ENCODE peak calls at places on chromosomes 4 and X, in four cellular contexts. One of them, this sample, is unnamed.

GRCh38 chr4:77154074-77154473 is 2.9 kb upstream of the CCNG2 start:
- DNase-seq in neural progenitor cell: no peak
- DNase-seq in endodermal cell: no peak
- DNase-seq in PC-3: no peak
- DNase-seq in this sample: no peak

GRCh38 chr4:95534032-95534431 is 14.7 kb downstream of the UNC5C start:
- DNase-seq in PC-3: peak; percentile 19
- DNase-seq in endodermal cell: no peak
- DNase-seq in neural progenitor cell: no peak
- DNase-seq in this sample: no peak

GRCh38 chr4:123826896-123827295 is 430.3 kb downstream of the SPRY1 start:
- DNase-seq in neural progenitor cell: no peak
- DNase-seq in endodermal cell: no peak
- DNase-seq in PC-3: peak; percentile 65
- DNase-seq in this sample: peak; percentile 50

GRCh38 chr4:150308824-150309472 is 230.7 kb downstream of the DCLK2 start:
- DNase-seq in endodermal cell: no peak
- DNase-seq in neural progenitor cell: no peak
- DNase-seq in PC-3: peak; percentile 75
- DNase-seq in this sample: peak; percentile 83

GRCh38 chr4:83358410-83358809 is 23.8 kb upstream of the HPSE start:
- DNase-seq in neural progenitor cell: no peak
- DNase-seq in PC-3: peak; percentile 66
- DNase-seq in endodermal cell: no peak
- DNase-seq in this sample: peak; percentile 82

GRCh38 chr4:108094131-108094530 is 74.6 kb downstream of the LEF1 start:
- DNase-seq in neural progenitor cell: no peak
- DNase-seq in PC-3: no peak
- DNase-seq in endodermal cell: no peak
- DNase-seq in this sample: no peak

GRCh38 chr4:119080721-119081541 is 54.7 kb upstream of the MYOZ2 start:
- DNase-seq in endodermal cell: no peak
- DNase-seq in neural progenitor cell: no peak
- DNase-seq in PC-3: peak; percentile 84
- DNase-seq in this sample: peak; percentile 71

GRCh38 chrX:16479206-16479869 is 170.6 kb upstream of the S100G start:
- DNase-seq in neural progenitor cell: no peak
- DNase-seq in endodermal cell: no peak
- DNase-seq in PC-3: peak; percentile 92
- DNase-seq in this sample: peak; percentile 92

GRCh38 chr4:38177792-38178665 is 217.8 kb downstream of the PTTG2 start:
- DNase-seq in endodermal cell: no peak
- DNase-seq in neural progenitor cell: no peak
- DNase-seq in PC-3: no peak
- DNase-seq in this sample: no peak

GRCh38 chr4:25457053-25457715 is 80.1 kb downstream of the ANAPC4 start:
- DNase-seq in endodermal cell: no peak
- DNase-seq in PC-3: peak; percentile 65
- DNase-seq in neural progenitor cell: no peak
- DNase-seq in this sample: peak; percentile 82

GRCh38 chr4:95243892-95244291 is 304.9 kb downstream of the UNC5C start:
- DNase-seq in neural progenitor cell: no peak
- DNase-seq in PC-3: no peak
- DNase-seq in endodermal cell: no peak
- DNase-seq in this sample: no peak

GRCh38 chr4:54099287-54099958 is 540 bp upstream of the GSX2 start:
- DNase-seq in endodermal cell: peak; percentile 76
- DNase-seq in PC-3: no peak
- DNase-seq in neural progenitor cell: peak; percentile 47
- DNase-seq in this sample: no peak

GRCh38 chr4:37603070-37603468 is 83.1 kb downstream of the RELL1 start:
- DNase-seq in PC-3: peak; percentile 72
- DNase-seq in endodermal cell: peak; percentile 95
- DNase-seq in neural progenitor cell: peak; percentile 76
- DNase-seq in this sample: peak; percentile 42

GRCh38 chr4:88018471-88018870 is 11.0 kb downstream of the PKD2 start:
- DNase-seq in PC-3: no peak
- DNase-seq in neural progenitor cell: no peak
- DNase-seq in endodermal cell: no peak
- DNase-seq in this sample: no peak

GRCh38 chrX:27599928-27600327 is 9.8 kb downstream of the DCAF8L2 start:
- DNase-seq in endodermal cell: no peak
- DNase-seq in PC-3: peak; percentile 73
- DNase-seq in neural progenitor cell: no peak
- DNase-seq in this sample: peak; percentile 62

GRCh38 chr4:141039156-141039555 is 94.1 kb downstream of the RNF150 start:
- DNase-seq in neural progenitor cell: no peak
- DNase-seq in PC-3: no peak
- DNase-seq in endodermal cell: no peak
- DNase-seq in this sample: no peak

GRCh38 chr4:107060388-107060787 is 24.3 kb upstream of the DKK2 start:
- DNase-seq in neural progenitor cell: no peak
- DNase-seq in PC-3: no peak
- DNase-seq in endodermal cell: no peak
- DNase-seq in this sample: no peak

GRCh38 chr4:107058828-107059227 is 22.7 kb upstream of the DKK2 start:
- DNase-seq in PC-3: no peak
- DNase-seq in neural progenitor cell: no peak
- DNase-seq in endodermal cell: no peak
- DNase-seq in this sample: peak; percentile 45
- TF ChIP-seq CTCF in PC-3: no peak
- TF ChIP-seq CTCF in neural progenitor cell: no peak
- TF ChIP-seq CTCF in endodermal cell: no peak
- TF ChIP-seq CTCF in this sample: no peak

GRCh38 chr4:153785830-153786721 is 2.8 kb downstream of the SFRP2 start:
- DNase-seq in endodermal cell: peak; percentile 53
- DNase-seq in neural progenitor cell: peak; percentile 70
- DNase-seq in PC-3: peak; percentile 53
- DNase-seq in this sample: peak; percentile 41
- H3K4me3 ChIP-seq in endodermal cell: peak overlapping the region; percentile 3
- H3K4me3 ChIP-seq in neural progenitor cell: peak overlapping the region; percentile 98
- H3K4me3 ChIP-seq in PC-3: no peak overlapping the region
- H3K4me3 ChIP-seq in this sample: no peak overlapping the region

GRCh38 chr4:190016369-190017289 is 10.4 kb downstream of the FRG2 start:
- DNase-seq in neural progenitor cell: peak; percentile 2
- DNase-seq in PC-3: no peak
- DNase-seq in endodermal cell: no peak
- DNase-seq in this sample: no peak
- H3K27me3 ChIP-seq in neural progenitor cell: peaks cover 91% of the 10 kb centered on the region
- H3K27me3 ChIP-seq in PC-3: no peaks in the 10 kb centered on the region
- H3K27me3 ChIP-seq in endodermal cell: no peaks in the 10 kb centered on the region
- H3K27me3 ChIP-seq in this sample: peaks cover 44% of the 10 kb centered on the region

GRCh38 chr4:5141802-5142201 is 90.5 kb downstream of the STK32B start:
- DNase-seq in endodermal cell: no peak
- DNase-seq in PC-3: no peak
- DNase-seq in neural progenitor cell: no peak
- DNase-seq in this sample: no peak

GRCh38 chr4:5137226-5137625 is 85.9 kb downstream of the STK32B start:
- DNase-seq in PC-3: no peak
- DNase-seq in endodermal cell: no peak
- DNase-seq in neural progenitor cell: no peak
- DNase-seq in this sample: no peak

GRCh38 chr4:5137927-5138326 is 86.6 kb downstream of the STK32B start:
- DNase-seq in PC-3: no peak
- DNase-seq in endodermal cell: no peak
- DNase-seq in neural progenitor cell: no peak
- DNase-seq in this sample: no peak

GRCh38 chr4:5139141-5139540 is 87.9 kb downstream of the STK32B start:
- DNase-seq in endodermal cell: no peak
- DNase-seq in PC-3: no peak
- DNase-seq in neural progenitor cell: no peak
- DNase-seq in this sample: no peak

GRCh38 chr4:5138389-5138788 is 87.1 kb downstream of the STK32B start:
- DNase-seq in PC-3: no peak
- DNase-seq in neural progenitor cell: no peak
- DNase-seq in endodermal cell: no peak
- DNase-seq in this sample: no peak
- TF ChIP-seq CTCF in PC-3: no peak
- TF ChIP-seq CTCF in neural progenitor cell: no peak
- TF ChIP-seq CTCF in endodermal cell: no peak
- TF ChIP-seq CTCF in this sample: no peak